ENCODE peak calls at places on chromosomes 2 and 18, in nine cellular contexts. J is trophoblast cell; S is GM12892; Z is NCI-H2081 treated with DMSO at 0.1 percent for 48 hours; X is coronary artery; N is GM13977; G is activated CD4-positive, CD25-positive, alpha-beta regulatory T cell; T is hypothalamus; C is tibial artery. D is an unnamed sample.
A peak's percentile ranks its signal among the peaks of the same experiment; 100 is the strongest.

GRCh38 chr2:1636791-1637415 is 107.4 kb downstream of the PXDN start:
- DNase-seq in T (no peak), X (peak; percentile 62), C (no peak), N (no peak), S (no peak), Z (no peak), G (no peak), J (no peak), D (no peak)

GRCh38 chr2:53632714-53633113 is 134.9 kb upstream of the CHAC2 start:
- DNase-seq in N (no peak), T (no peak), Z (no peak), J (peak; percentile 55), S (no peak), C (no peak), G (no peak), X (no peak), D (peak; percentile 24)

GRCh38 chr2:235861383-235861782 is 306.8 kb downstream of the GBX2 start:
- DNase-seq in J (no peak), G (no peak), S (no peak), X (no peak), Z (no peak), C (no peak), N (no peak), T (no peak), D (no peak)

GRCh38 chr2:2940702-2941655 is 436.6 kb downstream of the EIPR1 start:
- DNase-seq in T (no peak), N (no peak), C (no peak), G (no peak), S (no peak), Z (no peak), J (no peak), X (no peak), D (peak; percentile 59)

GRCh38 chr18:45255142-45255890 is 360.0 kb upstream of the SLC14A2 start:
- DNase-seq in J (no peak), T (no peak), C (no peak), S (no peak), N (no peak), Z (no peak), G (no peak), X (no peak), D (no peak)

GRCh38 chr2:62267687-62268086 is 71.8 kb downstream of the B3GNT2 start:
- DNase-seq in G (no peak), J (no peak), C (no peak), Z (no peak), X (no peak), S (no peak), N (no peak), T (no peak), D (peak; percentile 51)

GRCh38 chr18:3499498-3499897 is 49.5 kb downstream of the TGIF1 start:
- DNase-seq in J (no peak), C (no peak), X (no peak), Z (no peak), T (no peak), G (no peak), N (no peak), S (no peak), D (peak; percentile 17)

GRCh38 chr18:35334183-35334582 is 10.0 kb downstream of the ZNF24 start:
- DNase-seq in G (no peak), N (no peak), Z (no peak), C (no peak), S (no peak), J (no peak), T (no peak), X (no peak), D (no peak)

GRCh38 chr2:231222318-231223000 is 24.0 kb downstream of the ARMC9 start:
- DNase-seq in N (peak; percentile 66), S (no peak), X (no peak), G (no peak), T (no peak), C (no peak), Z (no peak), J (peak; percentile 18), D (no peak)

GRCh38 chr2:279366-279765 is 8.5 kb downstream of the ALKAL2 start:
- DNase-seq in X (no peak), Z (no peak), N (no peak), J (no peak), C (no peak), S (no peak), T (no peak), G (no peak), D (no peak)

GRCh38 chr2:69958480-69958879 is 3.0 kb downstream of the ASPRV1 start:
- DNase-seq in N (no peak), G (no peak), Z (no peak), T (no peak), X (no peak), C (no peak), J (no peak), S (no peak), D (no peak)

GRCh38 chr2:136206613-136207012 is 88.7 kb upstream of the CXCR4 start:
- DNase-seq in J (no peak), X (no peak), N (peak; percentile 30), S (peak; percentile 25), C (no peak), Z (no peak), G (no peak), T (no peak), D (no peak)

GRCh38 chr2:191935247-191935646 is 88.4 kb upstream of the CAVIN2 start:
- DNase-seq in G (no peak), X (no peak), J (no peak), N (no peak), C (no peak), S (no peak), T (no peak), Z (no peak), D (peak; percentile 27)

GRCh38 chr2:190583507-190584337 is 49.2 kb upstream of the NEMP2 start:
- DNase-seq in X (no peak), N (no peak), C (no peak), G (no peak), Z (no peak), J (no peak), S (no peak), T (no peak), D (peak; percentile 27)

GRCh38 chr18:79791141-79791972 is 6.4 kb upstream of the KCNG2 start:
- DNase-seq in X (no peak), Z (no peak), J (peak; percentile 78), T (no peak), G (no peak), S (no peak), N (no peak), C (peak; percentile 56), D (peak; percentile 100)

GRCh38 chr18:13239557-13239956 is 21.0 kb downstream of the LDLRAD4 start:
- DNase-seq in X (peak; percentile 53), C (peak; percentile 12), S (no peak), T (no peak), G (no peak), N (no peak), J (no peak), Z (no peak), D (no peak)

GRCh38 chr2:68292108-68292710 is 27.5 kb downstream of the CNRIP1 start:
- DNase-seq in N (peak; percentile 30), C (no peak), Z (no peak), T (no peak), G (no peak), X (no peak), J (no peak), S (no peak), D (peak; percentile 40)

GRCh38 chr18:79902640-79903039 is 48.8 kb downstream of the SLC66A2 start:
- DNase-seq in N (no peak), S (no peak), T (no peak), C (peak; percentile 15), J (no peak), X (no peak), G (no peak), Z (no peak), D (no peak)

GRCh38 chr2:19503915-19504314 is 145.5 kb upstream of the OSR1 start:
- DNase-seq in Z (no peak), N (no peak), J (no peak), S (no peak), X (no peak), C (no peak), T (no peak), G (no peak), D (no peak)

GRCh38 chr2:121694398-121695178 is 42.1 kb downstream of the NIFK start:
- DNase-seq in Z (no peak), X (no peak), C (no peak), T (no peak), S (no peak), G (no peak), J (no peak), N (no peak), D (no peak)

GRCh38 chr2:152560163-152560562 is 157.1 kb downstream of the PRPF40A start:
- DNase-seq in T (no peak), Z (no peak), C (no peak), S (no peak), G (no peak), X (no peak), J (no peak), N (no peak), D (no peak)

GRCh38 chr2:126634273-126634861 is 21.6 kb upstream of the GYPC start:
- DNase-seq in N (peak; percentile 27), X (peak; percentile 41), J (no peak), T (no peak), S (no peak), G (no peak), C (no peak), Z (no peak), D (peak; percentile 42)

D was measured in cardiac muscle cell.